ENCODE peak calls at places on chromosomes 1 and 21, in five cellular contexts. One of them, this sample, is unnamed.

GRCh38 chr1:154178006-154178405 is 13.9 kb downstream of the TPM3 start:
- DNase-seq in kidney epithelial cell: no peak
- DNase-seq in AG04450: no peak
- DNase-seq in brain microvascular endothelial cell: no peak
- DNase-seq in glutamatergic neuron: no peak
- DNase-seq in this sample: no peak

GRCh38 chr1:201795066-201795465 is 33.9 kb upstream of the IPO9 start:
- DNase-seq in AG04450: no peak
- DNase-seq in glutamatergic neuron: no peak
- DNase-seq in kidney epithelial cell: no peak
- DNase-seq in brain microvascular endothelial cell: peak
- DNase-seq in this sample: no peak

GRCh38 chr1:76053021-76053420 is 21.5 kb upstream of the ST6GALNAC3 start:
- DNase-seq in kidney epithelial cell: no peak
- DNase-seq in glutamatergic neuron: peak
- DNase-seq in AG04450: no peak
- DNase-seq in brain microvascular endothelial cell: no peak
- DNase-seq in this sample: no peak

GRCh38 chr1:15154480-15155036 is 1.0 kb downstream of the TMEM51 start:
- DNase-seq in kidney epithelial cell: no peak
- DNase-seq in glutamatergic neuron: peak
- DNase-seq in brain microvascular endothelial cell: peak
- DNase-seq in AG04450: no peak
- DNase-seq in this sample: peak

GRCh38 chr1:238223067-238223640 is 332.4 kb upstream of the ZP4 start:
- DNase-seq in glutamatergic neuron: no peak
- DNase-seq in brain microvascular endothelial cell: no peak
- DNase-seq in AG04450: no peak
- DNase-seq in kidney epithelial cell: peak
- DNase-seq in this sample: no peak

GRCh38 chr1:60813051-60813450 is 269.3 kb upstream of the NFIA start:
- DNase-seq in brain microvascular endothelial cell: no peak
- DNase-seq in AG04450: no peak
- DNase-seq in glutamatergic neuron: no peak
- DNase-seq in kidney epithelial cell: no peak
- DNase-seq in this sample: no peak

GRCh38 chr1:223456747-223457146 is 63.5 kb downstream of the CCDC185 start:
- DNase-seq in brain microvascular endothelial cell: no peak
- DNase-seq in glutamatergic neuron: no peak
- DNase-seq in AG04450: no peak
- DNase-seq in kidney epithelial cell: no peak
- DNase-seq in this sample: no peak

GRCh38 chr1:154744352-154744751 is 125.7 kb downstream of the KCNN3 start:
- DNase-seq in glutamatergic neuron: no peak
- DNase-seq in brain microvascular endothelial cell: no peak
- DNase-seq in AG04450: no peak
- DNase-seq in kidney epithelial cell: no peak
- DNase-seq in this sample: no peak

GRCh38 chr1:208264469-208265126 is 20.4 kb upstream of the PLXNA2 start:
- DNase-seq in brain microvascular endothelial cell: no peak
- DNase-seq in AG04450: no peak
- DNase-seq in kidney epithelial cell: no peak
- DNase-seq in glutamatergic neuron: no peak
- DNase-seq in this sample: no peak

GRCh38 chr1:227886993-227887696 is 60.6 kb downstream of the WNT9A start:
- DNase-seq in brain microvascular endothelial cell: peak
- DNase-seq in AG04450: peak
- DNase-seq in kidney epithelial cell: no peak
- DNase-seq in glutamatergic neuron: peak
- DNase-seq in this sample: no peak

GRCh38 chr1:11654571-11655262 is at the start of gene FBXO44:
- DNase-seq in brain microvascular endothelial cell: no peak
- DNase-seq in kidney epithelial cell: no peak
- DNase-seq in AG04450: no peak
- DNase-seq in glutamatergic neuron: peak
- DNase-seq in this sample: peak

GRCh38 chr1:69551476-69552324 is 16.0 kb upstream of the LRRC7 start:
- DNase-seq in brain microvascular endothelial cell: no peak
- DNase-seq in AG04450: no peak
- DNase-seq in kidney epithelial cell: no peak
- DNase-seq in glutamatergic neuron: no peak
- DNase-seq in this sample: no peak

GRCh38 chr1:7893529-7894180 is 40.8 kb upstream of the UTS2 start:
- DNase-seq in glutamatergic neuron: no peak
- DNase-seq in brain microvascular endothelial cell: peak
- DNase-seq in kidney epithelial cell: no peak
- DNase-seq in AG04450: peak
- DNase-seq in this sample: no peak

GRCh38 chr1:87034351-87034750 is 119.9 kb downstream of the HS2ST1 start:
- DNase-seq in kidney epithelial cell: no peak
- DNase-seq in brain microvascular endothelial cell: no peak
- DNase-seq in AG04450: no peak
- DNase-seq in glutamatergic neuron: no peak
- DNase-seq in this sample: no peak

GRCh38 chr1:70767377-70767776 is 280.2 kb downstream of the PTGER3 start:
- DNase-seq in glutamatergic neuron: no peak
- DNase-seq in AG04450: no peak
- DNase-seq in kidney epithelial cell: no peak
- DNase-seq in brain microvascular endothelial cell: no peak
- DNase-seq in this sample: no peak

GRCh38 chr1:212699104-212699838 is 369 bp downstream of the BATF3 start:
- DNase-seq in brain microvascular endothelial cell: no peak
- DNase-seq in AG04450: no peak
- DNase-seq in glutamatergic neuron: peak
- DNase-seq in kidney epithelial cell: no peak
- DNase-seq in this sample: peak
- TF ChIP-seq CTCF in brain microvascular endothelial cell: peak
- TF ChIP-seq CTCF in AG04450: peak
- TF ChIP-seq CTCF in glutamatergic neuron: peak
- TF ChIP-seq CTCF in kidney epithelial cell: peak
- TF ChIP-seq CTCF in this sample: peak

DNA sequence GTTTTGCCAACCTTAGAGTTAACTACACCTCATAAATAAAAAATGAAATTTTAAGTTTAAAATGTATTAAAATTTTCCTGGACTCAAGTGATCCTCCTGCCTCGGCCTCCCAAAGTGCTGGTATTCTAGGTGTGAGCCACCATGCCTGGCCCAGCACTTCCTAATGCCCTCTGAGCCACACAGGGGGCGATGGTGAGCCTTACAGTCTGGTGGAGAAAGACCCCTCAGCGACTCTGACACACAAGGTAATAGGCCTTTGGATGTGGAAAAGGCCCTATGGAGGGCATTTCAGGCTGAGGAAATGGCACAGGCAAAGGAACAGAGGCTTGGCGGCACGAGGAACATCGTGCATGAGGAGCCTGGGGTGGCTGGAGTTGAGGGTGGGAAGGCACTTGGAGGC is 6.7 kb downstream of the CITED4 start:
- DNase-seq in brain microvascular endothelial cell: no peak
- DNase-seq in glutamatergic neuron: peak
- DNase-seq in AG04450: no peak
- DNase-seq in kidney epithelial cell: no peak
- DNase-seq in this sample: no peak
- TF ChIP-seq CTCF in brain microvascular endothelial cell: peak
- TF ChIP-seq CTCF in glutamatergic neuron: peak
- TF ChIP-seq CTCF in AG04450: peak
- TF ChIP-seq CTCF in kidney epithelial cell: peak
- TF ChIP-seq CTCF in this sample: peak

DNA sequence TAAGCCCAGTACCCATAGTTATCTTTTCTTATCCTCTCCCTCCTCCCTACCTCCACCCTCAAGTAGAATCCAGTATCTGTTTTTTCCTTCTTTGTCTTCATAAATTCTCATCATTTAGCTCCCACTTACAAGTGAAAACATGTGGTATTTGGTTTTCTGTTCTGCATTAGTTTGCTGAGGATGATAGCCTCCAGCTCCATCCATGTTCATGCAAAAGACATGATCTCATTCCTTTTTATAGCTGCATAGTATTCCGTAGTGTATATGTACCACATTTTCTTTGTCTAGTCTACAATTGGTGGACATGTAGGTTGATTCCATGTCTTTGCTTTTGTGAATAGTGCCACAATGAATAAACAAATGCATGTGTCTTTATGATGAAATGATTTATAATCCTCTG is 55.2 kb downstream of the PRKACB start:
- DNase-seq in kidney epithelial cell: no peak
- DNase-seq in glutamatergic neuron: no peak
- DNase-seq in brain microvascular endothelial cell: no peak
- DNase-seq in AG04450: no peak
- DNase-seq in this sample: no peak
- TF ChIP-seq CTCF in kidney epithelial cell: no peak
- TF ChIP-seq CTCF in glutamatergic neuron: no peak
- TF ChIP-seq CTCF in brain microvascular endothelial cell: no peak
- TF ChIP-seq CTCF in AG04450: no peak
- TF ChIP-seq CTCF in this sample: no peak

DNA sequence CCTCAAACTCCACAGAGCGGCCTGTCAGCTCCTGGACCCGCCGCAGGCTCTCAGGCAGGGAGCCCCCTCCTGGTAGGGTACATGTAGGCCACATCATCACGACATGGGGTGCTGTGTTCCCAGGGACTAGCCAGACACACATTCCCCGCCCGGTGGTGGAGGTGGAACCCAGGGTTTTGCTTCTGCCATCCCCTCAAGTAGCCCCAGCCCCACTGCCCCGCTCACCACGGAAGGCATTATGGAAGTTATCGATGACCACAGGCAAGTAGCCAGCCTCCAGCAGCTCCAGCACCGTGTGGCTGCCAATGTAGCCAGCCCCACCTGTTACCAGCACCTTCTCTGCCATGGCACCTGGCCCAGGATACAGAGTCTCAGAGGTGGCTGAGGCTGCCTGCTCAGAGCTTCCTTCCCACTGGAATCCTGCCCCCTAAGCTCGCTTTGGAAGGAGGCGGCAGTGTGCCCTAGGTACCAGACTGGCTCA is 1.9 kb downstream of the GALE start:
- DNase-seq in glutamatergic neuron: no peak
- DNase-seq in brain microvascular endothelial cell: no peak
- DNase-seq in AG04450: no peak
- DNase-seq in kidney epithelial cell: no peak
- DNase-seq in this sample: no peak
- TF ChIP-seq CTCF in glutamatergic neuron: no peak
- TF ChIP-seq CTCF in brain microvascular endothelial cell: peak
- TF ChIP-seq CTCF in AG04450: peak
- TF ChIP-seq CTCF in kidney epithelial cell: no peak
- TF ChIP-seq CTCF in this sample: no peak

DNA sequence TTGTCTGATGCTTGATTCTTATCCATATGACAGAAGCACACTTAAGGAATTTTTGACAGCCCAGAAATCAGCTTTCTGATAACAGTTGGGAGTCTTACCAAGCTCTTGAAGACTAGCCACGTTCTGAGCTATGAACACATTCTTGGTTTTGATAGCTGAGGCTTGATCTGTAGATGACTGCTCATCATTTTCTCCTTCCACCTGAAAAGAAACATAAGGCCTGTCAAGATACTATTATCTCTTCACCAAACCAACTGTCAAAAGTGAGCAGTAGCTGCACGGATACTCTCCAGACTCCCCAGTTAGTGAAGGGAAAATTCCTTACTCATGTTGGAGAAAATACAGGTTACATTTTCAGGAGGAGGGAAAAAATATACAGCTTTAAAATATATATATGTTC is 12.2 kb downstream of the UBR4 start:
- DNase-seq in kidney epithelial cell: no peak
- DNase-seq in AG04450: no peak
- DNase-seq in brain microvascular endothelial cell: no peak
- DNase-seq in glutamatergic neuron: no peak
- DNase-seq in this sample: no peak
- TF ChIP-seq CTCF in kidney epithelial cell: no peak
- TF ChIP-seq CTCF in AG04450: no peak
- TF ChIP-seq CTCF in brain microvascular endothelial cell: no peak
- TF ChIP-seq CTCF in glutamatergic neuron: no peak
- TF ChIP-seq CTCF in this sample: no peak

GRCh38 chr1:22089134-22089571 is 36.6 kb downstream of the CDC42 start:
- DNase-seq in kidney epithelial cell: no peak
- DNase-seq in AG04450: no peak
- DNase-seq in brain microvascular endothelial cell: no peak
- DNase-seq in glutamatergic neuron: no peak
- DNase-seq in this sample: no peak
- TF ChIP-seq CTCF in kidney epithelial cell: no peak
- TF ChIP-seq CTCF in AG04450: no peak
- TF ChIP-seq CTCF in brain microvascular endothelial cell: no peak
- TF ChIP-seq CTCF in glutamatergic neuron: no peak
- TF ChIP-seq CTCF in this sample: no peak

DNA sequence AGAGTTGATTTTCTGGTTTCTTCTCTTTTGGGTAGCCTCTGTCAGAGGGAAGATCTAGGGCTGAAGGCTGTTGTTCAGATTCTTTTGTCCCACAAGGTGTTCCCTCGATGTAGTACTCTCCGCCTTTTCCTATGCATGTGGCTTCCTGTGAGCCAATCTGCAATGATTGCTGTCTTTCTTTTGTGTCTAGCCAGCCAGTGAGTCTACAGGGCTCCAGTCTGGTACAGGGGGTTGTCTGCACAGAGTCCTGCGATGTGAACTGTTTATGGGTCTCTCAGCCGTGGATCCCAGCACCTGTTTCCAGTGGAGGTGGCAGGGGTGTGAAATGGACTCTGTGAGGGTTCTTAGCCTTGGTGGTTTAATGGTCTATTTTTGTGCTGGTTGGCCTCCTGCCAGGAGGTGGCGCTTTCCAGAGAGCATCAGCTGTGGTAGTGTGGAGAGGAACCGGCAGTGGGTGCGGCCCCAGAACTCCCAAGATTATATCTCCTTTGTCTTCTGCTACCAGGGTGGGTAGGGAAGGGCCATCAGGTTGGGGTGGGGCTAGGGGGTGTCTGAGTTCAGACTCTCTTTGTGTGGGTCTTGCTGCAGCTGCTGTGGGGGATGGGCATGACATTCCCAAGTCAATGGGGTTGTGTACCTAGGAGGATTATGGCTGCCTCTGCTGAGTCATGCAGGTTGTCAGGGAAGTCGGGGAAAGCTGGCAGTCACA is 81.3 kb upstream of the C21orf91 start:
- DNase-seq in AG04450: no peak
- DNase-seq in kidney epithelial cell: no peak
- DNase-seq in brain microvascular endothelial cell: no peak
- DNase-seq in glutamatergic neuron: no peak
- DNase-seq in this sample: no peak
- TF ChIP-seq CTCF in AG04450: no peak
- TF ChIP-seq CTCF in kidney epithelial cell: no peak
- TF ChIP-seq CTCF in brain microvascular endothelial cell: no peak
- TF ChIP-seq CTCF in glutamatergic neuron: no peak
- TF ChIP-seq CTCF in this sample: no peak

This sample was measured in GM10248.